ENCODE peak calls at places on chromosomes 6 and 20, in five cellular contexts. S, L, K, Y and J are unnamed samples.

GRCh38 chr6:49565261-49565660 is 14.8 kb downstream of the C6orf141 start:
- DNase-seq in S (no peak), Y (no peak), L (no peak), K (no peak), J (no peak)

GRCh38 chr6:160141001-160141726 is 19.5 kb downstream of the SLC22A1 start:
- DNase-seq in Y (no peak), K (peak; percentile 44), S (no peak), L (no peak), J (no peak)

GRCh38 chr6:24931752-24932691 is 3.7 kb downstream of the RIPOR2 start:
- DNase-seq in K (peak; percentile 51), Y (no peak), S (no peak), L (no peak), J (no peak)

GRCh38 chr6:137811121-137811911 is 55.7 kb upstream of the TNFAIP3 start:
- DNase-seq in S (no peak), L (no peak), K (peak; percentile 78), Y (peak; percentile 0), J (no peak)

GRCh38 chr6:36042618-36043260 is 15.1 kb downstream of the MAPK14 start:
- DNase-seq in L (no peak), Y (no peak), S (no peak), K (no peak), J (no peak)

GRCh38 chr20:10922941-10923340 is 249.1 kb upstream of the JAG1 start:
- DNase-seq in Y (no peak), S (no peak), L (no peak), K (no peak), J (no peak)

GRCh38 chr20:46298374-46298773 is 9.9 kb downstream of the CDH22 start:
- DNase-seq in K (no peak), S (no peak), L (no peak), Y (no peak), J (no peak)

GRCh38 chr6:112245511-112246203 is 8.7 kb downstream of the LAMA4 start:
- DNase-seq in K (no peak), Y (no peak), L (no peak), S (no peak), J (peak; percentile 70)

GRCh38 chr6:136788069-136788902 is 4.0 kb downstream of the MAP3K5 start:
- DNase-seq in Y (no peak), K (no peak), S (no peak), L (no peak), J (no peak)

GRCh38 chr6:113644861-113645575 is 212.1 kb upstream of the MARCKS start:
- DNase-seq in Y (no peak), K (no peak), S (no peak), L (no peak), J (no peak)

GRCh38 chr6:139027620-139028182 is 844 bp upstream of the ABRACL start:
- DNase-seq in S (peak; percentile 56), L (no peak), Y (peak; percentile 76), K (peak; percentile 54), J (peak; percentile 34)

GRCh38 chr20:57540889-57541288 is 15.9 kb upstream of the CTCFL start:
- DNase-seq in S (no peak), Y (no peak), L (no peak), K (no peak), J (no peak)